ENCODE peak calls at places on chromosomes 13 and 19, in six cellular contexts. C, I, L, V, K and S are unnamed samples.

GRCh38 chr13:113005076-113005865 is 36.3 kb downstream of the MCF2L start:
- DNase-seq in C (no peak), I (no peak), L (no peak), V (no peak), K (no peak), S (no peak)

GRCh38 chr19:45010306-45010705 is 9.0 kb downstream of the RELB start:
- DNase-seq in C (no peak), I (no peak), L (no peak), V (no peak), K (no peak), S (no peak)

GRCh38 chr13:112814905-112815585 is 125.2 kb downstream of the ATP11A start:
- DNase-seq in C (peak), I (no peak), L (no peak), V (peak), K (no peak), S (no peak)

GRCh38 chr19:50331187-50332013 is 2.2 kb upstream of the KCNC3 start:
- DNase-seq in C (no peak), I (no peak), L (no peak), V (no peak), K (no peak), S (no peak)

GRCh38 chr19:46786236-46787039 is 2.0 kb downstream of the SLC1A5 start:
- DNase-seq in C (no peak), I (peak), L (peak), V (peak), K (no peak), S (peak)

GRCh38 chr19:19679176-19680073 is 10.8 kb downstream of the ZNF101 start:
- DNase-seq in C (no peak), I (no peak), L (no peak), V (no peak), K (no peak), S (no peak)

GRCh38 chr13:26508885-26509284 is 48.6 kb upstream of the WASF3 start:
- DNase-seq in C (no peak), I (no peak), L (peak), V (peak), K (no peak), S (no peak)

GRCh38 chr19:12769689-12770088 is 5.7 kb downstream of the HOOK2 start:
- DNase-seq in C (no peak), I (no peak), L (no peak), V (no peak), K (no peak), S (peak)

GRCh38 chr19:8367327-8368001 is 3.5 kb downstream of the ANGPTL4 start:
- DNase-seq in C (peak), I (no peak), L (peak), V (peak), K (no peak), S (no peak)

GRCh38 chr19:1074512-1075283 is 7.7 kb downstream of the ARHGAP45 start:
- DNase-seq in C (peak), I (peak), L (no peak), V (no peak), K (peak), S (peak)

GRCh38 chr13:80755925-80756324 is 415.0 kb upstream of the SPRY2 start:
- DNase-seq in C (peak), I (no peak), L (no peak), V (no peak), K (no peak), S (no peak)

GRCh38 chr19:42175952-42176648 is 41.4 kb downstream of the DEDD2 start:
- DNase-seq in C (no peak), I (no peak), L (no peak), V (peak), K (no peak), S (no peak)

GRCh38 chr13:78632956-78633355 is 26.0 kb downstream of the OBI1 start:
- DNase-seq in C (no peak), I (no peak), L (no peak), V (no peak), K (no peak), S (no peak)

GRCh38 chr19:44626067-44626624 is 12.8 kb downstream of the IGSF23 start:
- DNase-seq in C (no peak), I (no peak), L (peak), V (peak), K (no peak), S (no peak)

GRCh38 chr19:41563847-41564514 is 12.0 kb upstream of the CEACAM21 start:
- DNase-seq in C (peak), I (peak), L (no peak), V (no peak), K (no peak), S (no peak)

GRCh38 chr19:873084-874019 is 13.9 kb downstream of the CFD start:
- DNase-seq in C (no peak), I (no peak), L (peak), V (peak), K (no peak), S (peak)

GRCh38 chr19:32530773-32531172 is 50.2 kb upstream of the PDCD5 start:
- DNase-seq in C (no peak), I (no peak), L (no peak), V (no peak), K (no peak), S (no peak)

GRCh38 chr13:45298206-45298505 is 42.8 kb downstream of the TPT1 start:
- DNase-seq in C (no peak), I (no peak), L (no peak), V (no peak), K (no peak), S (no peak)

GRCh38 chr13:71252191-71252704 is 614.8 kb downstream of the DACH1 start:
- DNase-seq in C (no peak), I (no peak), L (no peak), V (no peak), K (no peak), S (no peak)

GRCh38 chr13:93262729-93263128 is 36.1 kb downstream of the GPC6 start:
- DNase-seq in C (no peak), I (no peak), L (peak), V (peak), K (no peak), S (no peak)

GRCh38 chr13:40060318-40061007 is 405.0 kb downstream of the COG6 start:
- DNase-seq in C (no peak), I (no peak), L (peak), V (peak), K (no peak), S (peak)

GRCh38 chr13:36880961-36881360 is 39.1 kb downstream of the SMAD9 start:
- DNase-seq in C (no peak), I (no peak), L (peak), V (no peak), K (no peak), S (no peak)

GRCh38 chr19:34217952-34218817 is 36.2 kb upstream of the GARRE1 start:
- DNase-seq in C (peak), I (peak), L (peak), V (peak), K (no peak), S (peak)

GRCh38 chr19:1010586-1011510 is 10.1 kb downstream of the TMEM259 start:
- DNase-seq in C (no peak), I (no peak), L (no peak), V (no peak), K (no peak), S (no peak)

GRCh38 chr13:97240789-97241734 is 18.9 kb downstream of the MBNL2 start:
- DNase-seq in C (no peak), I (no peak), L (no peak), V (no peak), K (no peak), S (no peak)

GRCh38 chr19:9078651-9079050 is 8.2 kb upstream of the OR1M1 start:
- DNase-seq in C (no peak), I (no peak), L (no peak), V (no peak), K (no peak), S (no peak)